ENCODE peak calls at places on chromosomes 2 and 18, in six cellular contexts. Z is upper lobe of right lung, O is stomach, N is mammary epithelial cell, R is WERI-Rb-1, J is right cardiac atrium. K is an unnamed sample.

GRCh38 chr2:176328149-176328548 is 58.9 kb downstream of the MTX2 start:
- DNase-seq in Z (no peak), O (no peak), N (no peak), R (no peak), J (no peak), K (no peak)

GRCh38 chr2:112582314-112582746 is 2.1 kb upstream of the CHCHD5 start:
- DNase-seq in Z (no peak), O (no peak), N (peak; percentile 60), R (peak; percentile 16), J (no peak), K (no peak)

GRCh38 chr18:51098513-51098912 is 68.5 kb downstream of the SMAD4 start:
- DNase-seq in Z (no peak), O (no peak), N (peak; percentile 13), R (no peak), J (no peak), K (no peak)

GRCh38 chr2:152740743-152741328 is 22.4 kb downstream of the ARL6IP6 start:
- DNase-seq in Z (no peak), O (no peak), N (peak; percentile 43), R (no peak), J (no peak), K (no peak)

GRCh38 chr18:515156-515815 is 14.8 kb upstream of the COLEC12 start:
- DNase-seq in Z (no peak), O (no peak), N (no peak), R (no peak), J (peak; percentile 70), K (no peak)

GRCh38 chr2:43773876-43774613 is at the start of gene DYNC2LI1:
- DNase-seq in Z (peak; percentile 95), O (peak; percentile 92), N (peak; percentile 89), R (peak; percentile 96), J (peak; percentile 95), K (peak; percentile 91)

GRCh38 chr18:22433960-22434359 is 16.2 kb upstream of the CTAGE1 start:
- DNase-seq in Z (no peak), O (no peak), N (no peak), R (no peak), J (no peak), K (no peak)

GRCh38 chr2:161613161-161613560 is 11.1 kb upstream of the SLC4A10 start:
- DNase-seq in Z (no peak), O (no peak), N (no peak), R (no peak), J (no peak), K (no peak)

GRCh38 chr18:26036635-26037034 is 53.8 kb downstream of the SS18 start:
- DNase-seq in Z (no peak), O (no peak), N (no peak), R (no peak), J (no peak), K (no peak)

GRCh38 chr2:221203138-221203537 is 369.0 kb downstream of the EPHA4 start:
- DNase-seq in Z (no peak), O (no peak), N (no peak), R (no peak), J (no peak), K (no peak)

GRCh38 chr2:196200557-196200956 is 29.2 kb upstream of the STK17B start:
- DNase-seq in Z (no peak), O (no peak), N (no peak), R (no peak), J (no peak), K (no peak)

GRCh38 chr2:62231541-62231940 is 35.6 kb downstream of the B3GNT2 start:
- DNase-seq in Z (no peak), O (no peak), N (no peak), R (no peak), J (no peak), K (no peak)

GRCh38 chr18:43680096-43680495 is 402.8 kb upstream of the SYT4 start:
- DNase-seq in Z (no peak), O (no peak), N (no peak), R (no peak), J (no peak), K (no peak)

GRCh38 chr18:13726972-13727331 is 479 bp downstream of the RNMT start:
- DNase-seq in Z (no peak), O (peak; percentile 38), N (peak; percentile 62), R (peak; percentile 70), J (no peak), K (peak; percentile 79)

GRCh38 chr18:60981651-60982050 is 351.6 kb upstream of the CDH20 start:
- DNase-seq in Z (no peak), O (no peak), N (no peak), R (no peak), J (no peak), K (no peak)

GRCh38 chr2:62501794-62502500 is 4.0 kb downstream of the TMEM17 start:
- DNase-seq in Z (no peak), O (no peak), N (peak; percentile 54), R (no peak), J (no peak), K (no peak)

GRCh38 chr2:64876137-64876647 is 113.0 kb upstream of the SLC1A4 start:
- DNase-seq in Z (no peak), O (no peak), N (peak; percentile 91), R (peak; percentile 79), J (no peak), K (no peak)

GRCh38 chr2:3212984-3213383 is 164.6 kb downstream of the EIPR1 start:
- DNase-seq in Z (no peak), O (no peak), N (no peak), R (no peak), J (no peak), K (no peak)

GRCh38 chr2:72139871-72140620 is 7.6 kb downstream of the CYP26B1 start:
- DNase-seq in Z (peak; percentile 60), O (peak; percentile 2), N (no peak), R (peak; percentile 5), J (no peak), K (peak; percentile 68)

GRCh38 chr2:168577885-168578284 is 121.8 kb downstream of the CERS6 start:
- DNase-seq in Z (no peak), O (peak; percentile 35), N (no peak), R (no peak), J (no peak), K (no peak)

GRCh38 chr2:133287709-133288108 is 280.6 kb downstream of the NCKAP5 start:
- DNase-seq in Z (no peak), O (no peak), N (peak; percentile 59), R (no peak), J (no peak), K (no peak)

GRCh38 chr18:67358947-67359346 is 157.6 kb downstream of the DSEL start:
- DNase-seq in Z (no peak), O (no peak), N (no peak), R (no peak), J (no peak), K (peak; percentile 56)

GRCh38 chr2:190181066-190181681 is 118.6 kb upstream of the MSTN start:
- DNase-seq in Z (no peak), O (no peak), N (no peak), R (no peak), J (no peak), K (no peak)

GRCh38 chr18:31624892-31625640 is 33.4 kb downstream of the TTR start:
- DNase-seq in Z (no peak), O (no peak), N (no peak), R (no peak), J (no peak), K (no peak)

GRCh38 chr2:239021651-239022436 is 174.0 kb downstream of the TWIST2 start:
- DNase-seq in Z (peak; percentile 46), O (no peak), N (no peak), R (no peak), J (peak; percentile 11), K (peak; percentile 55)

GRCh38 chr2:216985658-216986141 is 125.8 kb upstream of the TNP1 start:
- DNase-seq in Z (no peak), O (no peak), N (no peak), R (peak; percentile 53), J (no peak), K (no peak)

GRCh38 chr2:240462073-240462703 is 26.7 kb downstream of the GPC1 start:
- DNase-seq in Z (peak; percentile 62), O (no peak), N (no peak), R (peak; percentile 4), J (peak; percentile 43), K (peak; percentile 40)

GRCh38 chr2:127721311-127721977 is 20.1 kb downstream of the SFT2D3 start:
- DNase-seq in Z (no peak), O (no peak), N (peak; percentile 64), R (no peak), J (no peak), K (no peak)

GRCh38 chr2:183408562-183408961 is 284.3 kb downstream of the NUP35 start:
- DNase-seq in Z (no peak), O (no peak), N (no peak), R (no peak), J (no peak), K (no peak)

DNA sequence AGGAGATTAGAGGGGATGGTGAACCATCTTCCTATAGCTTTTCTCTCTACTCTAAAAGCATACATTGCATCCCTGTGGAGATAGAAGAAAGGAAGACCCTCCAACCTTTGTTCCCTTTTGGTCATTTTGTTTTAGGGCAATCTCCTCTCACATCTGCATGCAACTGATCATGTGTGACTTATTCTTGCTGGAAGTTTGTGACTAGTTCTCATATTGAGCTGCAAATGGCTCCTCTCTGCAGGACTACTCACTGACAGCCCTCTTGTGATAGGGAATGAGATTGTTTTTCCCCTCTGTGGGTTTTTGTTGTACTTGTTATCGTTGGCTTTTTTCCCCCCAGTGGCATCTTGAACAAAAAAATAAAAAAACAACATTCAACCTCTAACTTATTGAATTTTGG is 416.0 kb upstream of the CNTNAP5 start:
- DNase-seq in Z (no peak), O (no peak), N (no peak), R (no peak), J (no peak), K (no peak)
- H3K9me3 ChIP-seq in Z (no peaks in the 10 kb centered on the region), O (peaks cover 24% of the 10 kb centered on the region), N (peaks cover 3% of the 10 kb centered on the region), R (no peaks in the 10 kb centered on the region), J (no peaks in the 10 kb centered on the region), K (peaks cover 4% of the 10 kb centered on the region)

GRCh38 chr2:149329470-149330126 is 789 bp upstream of the LYPD6 start:
- DNase-seq in Z (peak; percentile 65), O (peak; percentile 53), N (peak; percentile 51), R (peak; percentile 85), J (peak; percentile 82), K (no peak)
- H3K4me3 ChIP-seq in Z (peak overlapping the region; percentile 59), O (peak overlapping the region; percentile 72), N (peak overlapping the region; percentile 47), R (peak overlapping the region; percentile 87), J (peak overlapping the region; percentile 77), K (peak overlapping the region; percentile 65)

GRCh38 chr2:207885010-207885409 is 115.3 kb upstream of the FZD5 start:
- DNase-seq in Z (no peak), O (no peak), N (no peak), R (no peak), J (no peak), K (no peak)
- H3K27ac ChIP-seq in Z (no peak overlapping the region), O (no peak overlapping the region), N (no peak overlapping the region), R (no peak overlapping the region), J (no peak overlapping the region), K (no peak overlapping the region)

DNA sequence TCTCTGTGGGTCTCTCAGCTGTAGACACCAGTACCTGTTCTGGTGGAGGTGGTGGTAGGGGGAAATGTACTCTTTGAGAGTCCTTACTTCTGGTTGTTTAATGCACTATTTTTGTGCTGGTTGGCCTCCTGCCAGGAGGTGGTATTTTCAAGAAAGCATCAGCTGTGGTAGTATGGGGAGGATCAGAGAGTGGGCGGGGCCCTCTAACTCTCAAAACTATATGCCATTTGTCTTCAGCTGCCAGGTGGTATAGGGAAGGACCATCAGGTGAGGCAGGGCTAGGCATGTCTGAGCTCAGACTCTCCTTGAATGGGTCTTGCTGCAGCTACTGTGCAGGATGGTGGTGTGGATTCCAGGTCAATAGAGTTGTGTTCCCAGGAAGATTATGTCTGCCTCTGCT is 1100.8 kb downstream of the CNTNAP5 start:
- DNase-seq in Z (no peak), O (no peak), N (no peak), R (no peak), J (no peak), K (no peak)
- H3K9me3 ChIP-seq in Z (no peaks in the 10 kb centered on the region), O (peaks cover 45% of the 10 kb centered on the region), N (peaks cover 8% of the 10 kb centered on the region), R (no peaks in the 10 kb centered on the region), J (no peaks in the 10 kb centered on the region), K (no peaks in the 10 kb centered on the region)

K was measured in aorta.